ENCODE peak calls at places on chromosomes 16 and 17, in seven cellular contexts. H is aorta, J is uterus, V is neuronal stem cell, Q is left ventricle myocardium inferior, Y is breast epithelium, P is tibial nerve. G is an unnamed sample.

GRCh38 chr16:75462804-75463203 is 1.7 kb downstream of the TMEM170A start:
- DNase-seq in Y (no peak), V (no peak), Q (no peak), H (no peak), J (no peak), P (no peak), G (no peak)

GRCh38 chr16:2077696-2078095 is 29.9 kb downstream of the TSC2 start:
- DNase-seq in H (no peak), P (no peak), Y (no peak), V (no peak), J (no peak), Q (no peak), G (no peak)

GRCh38 chr17:45575126-45575885 is 84.8 kb upstream of the PLEKHM1 start:
- DNase-seq in V (no peak), J (no peak), Q (no peak), P (no peak), Y (no peak), H (no peak), G (no peak)

GRCh38 chr16:51967566-51967965 is 579.4 kb downstream of the TOX3 start:
- DNase-seq in J (no peak), H (no peak), Q (no peak), P (no peak), V (no peak), Y (no peak), G (no peak)

GRCh38 chr16:23081675-23082119 is 67.6 kb downstream of the USP31 start:
- DNase-seq in Y (no peak), P (no peak), Q (no peak), V (no peak), J (peak; percentile 46), H (no peak), G (no peak)

GRCh38 chr16:84920333-84920732 is 91.0 kb downstream of the ZDHHC7 start:
- DNase-seq in H (no peak), J (no peak), Q (no peak), Y (no peak), P (no peak), V (no peak), G (no peak)

GRCh38 chr17:50169121-50169764 is 3.4 kb downstream of the SGCA start:
- DNase-seq in Q (no peak), P (peak; percentile 15), Y (no peak), V (peak; percentile 84), J (peak; percentile 63), H (peak; percentile 77), G (peak; percentile 48)

GRCh38 chr17:705863-706262 is 8.8 kb downstream of the VPS53 start:
- DNase-seq in Y (no peak), J (no peak), H (no peak), Q (no peak), P (no peak), V (no peak), G (no peak)

GRCh38 chr17:72189781-72190593 is 69.2 kb downstream of the SOX9 start:
- DNase-seq in V (no peak), Q (no peak), H (no peak), P (no peak), Y (no peak), J (no peak), G (no peak)

GRCh38 chr16:56859636-56860035 is 5.4 kb upstream of the SLC12A3 start:
- DNase-seq in Q (no peak), J (no peak), H (no peak), V (no peak), Y (no peak), P (no peak), G (no peak)

GRCh38 chr16:53142823-53143568 is 88.2 kb downstream of the CHD9 start:
- DNase-seq in Y (no peak), J (no peak), Q (no peak), V (no peak), H (no peak), P (no peak), G (no peak)

GRCh38 chr16:87138868-87139267 is 178.3 kb downstream of the C16orf95 start:
- DNase-seq in Q (no peak), Y (no peak), J (no peak), H (no peak), V (no peak), P (no peak), G (no peak)

GRCh38 chr16:79508294-79508693 is 92.2 kb downstream of the MAF start:
- DNase-seq in H (no peak), V (no peak), P (no peak), Y (no peak), J (no peak), Q (no peak), G (no peak)

GRCh38 chr17:27546624-27547300 is 84.2 kb upstream of the LGALS9 start:
- DNase-seq in P (no peak), H (no peak), V (no peak), Q (no peak), J (no peak), Y (no peak), G (no peak)

GRCh38 chr16:58462997-58463891 is 36.7 kb upstream of the NDRG4 start:
- DNase-seq in Y (no peak), J (no peak), H (no peak), Q (peak; percentile 59), P (no peak), V (peak; percentile 23), G (no peak)

GRCh38 chr17:69779378-69780214 is 295.4 kb upstream of the KCNJ16 start:
- DNase-seq in V (no peak), P (no peak), Y (no peak), H (no peak), J (no peak), Q (no peak), G (no peak)

GRCh38 chr17:30600830-30601494 is 123.8 kb downstream of the GOSR1 start:
- DNase-seq in V (peak; percentile 36), J (no peak), Y (no peak), Q (no peak), H (no peak), P (no peak), G (no peak)

GRCh38 chr17:36686123-36686669 is 84.8 kb downstream of the MRM1 start:
- DNase-seq in J (no peak), Y (no peak), H (peak; percentile 47), Q (no peak), P (no peak), V (no peak), G (no peak)

GRCh38 chr16:31916056-31916488 is 42.5 kb downstream of the ZNF267 start:
- DNase-seq in Y (no peak), Q (no peak), J (no peak), P (no peak), H (no peak), V (no peak), G (no peak)

GRCh38 chr16:31920373-31920772 is 46.8 kb downstream of the ZNF267 start:
- DNase-seq in Y (no peak), Q (no peak), V (no peak), J (no peak), P (no peak), H (no peak), G (no peak)
- H3K9me3 ChIP-seq in Y (peaks cover 64% of the 10 kb centered on the region), Q (peaks cover 100% of the 10 kb centered on the region), V (peaks cover 48% of the 10 kb centered on the region), J (no peaks in the 10 kb centered on the region), P (peaks cover 100% of the 10 kb centered on the region), H (peaks cover 13% of the 10 kb centered on the region), G (peaks cover 61% of the 10 kb centered on the region)

DNA sequence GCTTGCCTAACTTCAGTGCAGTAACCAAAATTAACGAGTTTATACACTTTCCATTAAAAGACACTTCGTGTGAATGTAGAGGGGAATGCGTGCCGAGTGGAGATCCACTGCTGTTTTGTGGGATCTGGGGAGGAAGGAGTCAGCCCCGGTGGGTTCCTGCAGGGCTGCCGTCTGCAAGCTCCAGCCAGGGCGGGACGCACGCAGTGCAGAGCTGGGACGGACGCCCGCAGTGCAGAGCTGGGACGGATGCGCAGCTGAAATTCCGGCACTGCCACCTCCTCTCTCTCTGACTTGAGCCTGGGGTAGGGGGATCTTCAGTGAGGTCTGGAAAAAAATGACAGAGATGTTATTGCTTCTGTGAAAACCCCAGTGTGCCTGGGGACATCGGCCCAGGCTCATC is 16.5 kb upstream of the ZC3H18 start:
- DNase-seq in Y (no peak), J (no peak), H (no peak), P (no peak), Q (no peak), V (no peak), G (no peak)
- H3K9me3 ChIP-seq in Y (no peaks in the 10 kb centered on the region), J (no peaks in the 10 kb centered on the region), H (no peaks in the 10 kb centered on the region), P (peaks cover 9% of the 10 kb centered on the region), Q (no peaks in the 10 kb centered on the region), V (peaks cover 3% of the 10 kb centered on the region), G (no peaks in the 10 kb centered on the region)

DNA sequence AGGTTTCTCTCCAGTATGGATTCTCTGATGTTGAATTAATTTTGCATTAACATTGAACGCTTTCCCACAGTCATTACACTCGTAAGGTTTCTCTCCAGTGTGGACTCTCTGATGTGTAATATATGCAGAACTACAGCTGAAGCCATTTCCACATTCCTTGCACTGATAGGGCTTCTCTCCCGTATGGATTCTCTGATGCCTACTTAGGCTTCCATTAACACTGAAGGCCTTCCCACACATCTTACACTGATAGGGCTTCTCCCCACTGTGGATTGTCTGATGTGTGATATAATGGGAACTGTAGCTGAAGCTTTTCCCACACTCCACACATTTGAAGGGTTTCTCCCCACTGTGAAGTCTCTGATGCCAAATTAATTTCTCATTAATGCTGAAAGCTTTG is 7.2 kb upstream of the TLE7 start:
- DNase-seq in H (no peak), V (no peak), J (no peak), P (no peak), Q (no peak), Y (no peak), G (no peak)
- H3K9me3 ChIP-seq in H (peaks cover 27% of the 10 kb centered on the region), V (peaks cover 83% of the 10 kb centered on the region), J (no peaks in the 10 kb centered on the region), P (peaks cover 100% of the 10 kb centered on the region), Q (peaks cover 99% of the 10 kb centered on the region), Y (peaks cover 98% of the 10 kb centered on the region), G (peaks cover 26% of the 10 kb centered on the region)

DNA sequence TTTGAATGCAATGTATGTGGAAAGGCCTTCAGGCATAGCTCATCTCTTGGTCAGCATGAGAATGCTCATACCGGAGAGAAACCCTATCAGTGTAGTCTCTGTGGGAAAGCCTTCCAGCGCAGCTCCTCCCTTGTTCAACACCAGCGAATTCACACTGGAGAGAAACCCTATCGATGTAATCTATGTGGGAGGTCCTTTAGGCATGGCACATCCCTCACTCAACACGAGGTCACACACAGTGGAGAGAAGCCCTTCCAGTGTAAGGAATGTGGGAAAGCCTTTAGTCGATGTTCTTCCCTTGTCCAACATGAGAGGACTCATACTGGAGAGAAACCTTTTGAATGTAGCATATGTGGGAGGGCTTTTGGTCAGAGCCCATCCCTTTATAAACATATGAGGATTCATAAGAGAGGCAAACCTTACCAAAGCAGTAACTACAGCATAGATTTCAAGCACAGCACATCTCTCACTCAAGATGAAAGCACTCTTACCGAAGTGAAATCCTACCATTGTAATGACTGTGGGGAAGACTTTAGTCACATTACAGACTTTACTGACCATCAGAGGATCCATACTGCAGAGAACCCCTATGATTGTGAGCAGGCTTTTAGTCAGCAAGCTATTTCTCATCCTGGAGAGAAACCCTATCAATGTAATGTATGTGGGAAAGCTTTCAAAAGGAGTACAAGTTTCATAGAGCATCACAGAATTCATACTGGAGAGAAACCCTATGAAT is 24.7 kb downstream of the ZFP90 start:
- DNase-seq in Y (no peak), H (no peak), P (no peak), V (no peak), Q (no peak), J (no peak), G (no peak)
- H3K9me3 ChIP-seq in Y (peaks cover 96% of the 10 kb centered on the region), H (peaks cover 37% of the 10 kb centered on the region), P (peaks cover 100% of the 10 kb centered on the region), V (peaks cover 97% of the 10 kb centered on the region), Q (peaks cover 100% of the 10 kb centered on the region), J (no peaks in the 10 kb centered on the region), G (peaks cover 47% of the 10 kb centered on the region)

GRCh38 chr16:35506898-35507194 is 2047.4 kb downstream of the TP53TG3F start:
- DNase-seq in Y (no peak), J (no peak), P (no peak), Q (no peak), V (no peak), H (no peak), G (no peak)
- H3K9me3 ChIP-seq in Y (peaks cover 14% of the 10 kb centered on the region), J (no peaks in the 10 kb centered on the region), P (peaks cover 16% of the 10 kb centered on the region), Q (no peaks in the 10 kb centered on the region), V (no peaks in the 10 kb centered on the region), H (peaks cover 3% of the 10 kb centered on the region), G (no peaks in the 10 kb centered on the region)

G was measured in T-helper 17 cell.